ENCODE peak calls at places on chromosome 11, in ten cellular contexts. L is amniotic stem cell; I is hippocampal formation; K is brain pericyte; Y is T-helper 2 cell treated with Interferon-gamma antibody and Interleukin-4, amounts not matched to agents 5 μg/mL and 100 μg/mL, for 36 hours; T is iPS-NIHi11; Z is EH; O is stimulated activated CD4-positive, alpha-beta T cell treated with anti-CD3 and anti-CD28 coated beads, Interleukin-4, amount 100 ng/mL, for 1 hour; S is naive thymus-derived CD4-positive, alpha-beta T cell; U is posterior vena cava. C is an unnamed sample.

GRCh38 chr11:112255075-112255739 is 5.5 kb downstream of the PLET1 start:
- DNase-seq in K (peak), O (no peak), Y (no peak), I (no peak), L (peak), Z (peak), S (no peak), U (no peak), T (no peak), C (no peak)

GRCh38 chr11:29300441-29300840 is 716.4 kb downstream of the KCNA4 start:
- DNase-seq in S (no peak), L (no peak), U (no peak), T (no peak), I (no peak), K (no peak), Z (peak), O (no peak), Y (no peak), C (no peak)

GRCh38 chr11:96267490-96268010 is 75.4 kb downstream of the MAML2 start:
- DNase-seq in U (no peak), K (no peak), T (no peak), I (no peak), Z (no peak), Y (peak), L (no peak), O (peak), S (peak), C (no peak)

GRCh38 chr11:3164540-3165151 is 464 bp downstream of the OSBPL5 start:
- DNase-seq in S (no peak), L (no peak), Z (no peak), K (no peak), U (peak), T (no peak), O (no peak), Y (no peak), I (no peak), C (peak)

GRCh38 chr11:76215946-76216345 is 9.6 kb upstream of the WNT11 start:
- DNase-seq in T (no peak), I (no peak), K (no peak), S (no peak), L (no peak), Y (no peak), Z (peak), U (peak), O (no peak), C (no peak)

GRCh38 chr11:129695543-129696308 is 119.9 kb upstream of the TMEM45B start:
- DNase-seq in O (peak), U (no peak), Y (peak), Z (peak), S (peak), K (no peak), L (no peak), I (no peak), T (peak), C (peak)

GRCh38 chr11:7154881-7155344 is 66.1 kb downstream of the RBMXL2 start:
- DNase-seq in I (no peak), L (no peak), S (no peak), T (no peak), U (no peak), Y (no peak), Z (peak), O (no peak), K (no peak), C (no peak)

GRCh38 chr11:69425895-69426544 is 55.4 kb upstream of the LINC01488 start:
- DNase-seq in Y (peak), Z (no peak), U (peak), O (peak), T (no peak), I (no peak), K (no peak), L (no peak), S (no peak), C (peak)

GRCh38 chr11:120709808-120710207 is 198.3 kb downstream of the GRIK4 start:
- DNase-seq in L (no peak), U (no peak), I (no peak), S (no peak), K (no peak), Y (no peak), T (no peak), O (no peak), Z (no peak), C (no peak)

GRCh38 chr11:64244107-64244506 is 2.6 kb downstream of the PPP1R14B start:
- DNase-seq in L (no peak), T (no peak), U (no peak), K (no peak), I (no peak), S (no peak), Z (no peak), O (no peak), Y (no peak), C (no peak)

GRCh38 chr11:13874596-13874995 is 87.9 kb upstream of the SPON1 start:
- DNase-seq in K (no peak), U (no peak), I (no peak), Y (no peak), O (no peak), S (no peak), Z (no peak), L (no peak), T (no peak), C (no peak)

GRCh38 chr11:14609902-14610301 is 33.7 kb upstream of the PDE3B start:
- DNase-seq in O (no peak), Z (no peak), U (no peak), S (no peak), T (no peak), L (no peak), I (no peak), K (no peak), Y (no peak), C (no peak)

GRCh38 chr11:119461250-119461963 is 38.4 kb upstream of the THY1 start:
- DNase-seq in U (no peak), L (no peak), Y (no peak), I (no peak), T (no peak), Z (peak), K (no peak), O (no peak), S (no peak), C (no peak)

GRCh38 chr11:57150454-57150917 is 31.3 kb upstream of the LRRC55 start:
- DNase-seq in L (no peak), U (no peak), I (no peak), O (no peak), S (no peak), K (no peak), Z (peak), Y (no peak), T (no peak), C (no peak)

GRCh38 chr11:69343401-69344321 is 49.7 kb downstream of the MYEOV start:
- DNase-seq in K (no peak), Y (no peak), U (peak), T (no peak), I (no peak), L (no peak), S (no peak), O (no peak), Z (no peak), C (peak)

GRCh38 chr11:62757846-62758788 is 3.3 kb upstream of the POLR2G start:
- DNase-seq in K (no peak), Z (no peak), T (peak), O (no peak), Y (no peak), S (no peak), I (no peak), U (peak), L (no peak), C (no peak)

GRCh38 chr11:64305691-64306562 is 603 bp downstream of the ESRRA start:
- DNase-seq in U (peak), K (no peak), O (peak), Y (peak), L (no peak), S (peak), Z (peak), I (no peak), T (peak), C (peak)

GRCh38 chr11:77473001-77473800 is 693 bp downstream of the PAK1 start:
- DNase-seq in S (peak), T (peak), L (no peak), Y (peak), Z (peak), U (peak), I (no peak), O (peak), K (no peak), C (no peak)

GRCh38 chr11:100639140-100639539 is 47.9 kb upstream of the ARHGAP42 start:
- DNase-seq in Y (no peak), L (no peak), O (no peak), Z (peak), K (peak), S (no peak), U (no peak), I (peak), T (no peak), C (no peak)